ENCODE peak calls at places on chromosomes 3 and 15, in nine cellular contexts. W is stomach, F is vagina, S is upper lobe of left lung, N is breast epithelium, Y is K562, A is transverse colon, X is endothelial cell of umbilical vein, Z is spleen. V is an unnamed sample. For H3K4me1, the result is how much of the 10 kb centered on the place peaks cover.

GRCh38 chr15:52112203-52112750 is 298 bp downstream of the BCL2L10 start:
- DNase-seq in W (peak), F (no peak), S (peak), N (peak), Y (no peak), A (peak), X (peak), Z (peak), V (no peak)

GRCh38 chr15:28023933-28024888 is 74.9 kb downstream of the OCA2 start:
- DNase-seq in W (no peak), F (no peak), S (no peak), N (no peak), Y (no peak), A (no peak), X (no peak), Z (no peak), V (no peak)

GRCh38 chr3:126521122-126521891 is 2.6 kb upstream of the CHST13 start:
- DNase-seq in W (no peak), F (no peak), S (no peak), N (no peak), Y (no peak), A (no peak), X (no peak), Z (peak), V (peak)

GRCh38 chr15:69735126-69735525 is 282.5 kb downstream of the RPLP1 start:
- DNase-seq in W (no peak), F (no peak), S (no peak), N (no peak), Y (no peak), A (no peak), X (no peak), Z (no peak), V (no peak)

GRCh38 chr15:99249270-99249817 is at the start of gene TTC23:
- DNase-seq in W (no peak), F (no peak), S (peak), N (peak), Y (peak), A (peak), X (peak), Z (no peak), V (no peak)

GRCh38 chr15:28979208-28979891 is 93.6 kb downstream of the APBA2 start:
- DNase-seq in W (no peak), F (no peak), S (no peak), N (peak), Y (no peak), A (no peak), X (no peak), Z (peak), V (no peak)

GRCh38 chr3:10376353-10376752 is 55.4 kb upstream of the SEC13 start:
- DNase-seq in W (no peak), F (no peak), S (no peak), N (no peak), Y (no peak), A (no peak), X (no peak), Z (peak), V (no peak)

GRCh38 chr3:150286390-150287147 is 121.5 kb upstream of the TSC22D2 start:
- DNase-seq in W (no peak), F (no peak), S (no peak), N (no peak), Y (peak), A (no peak), X (peak), Z (no peak), V (no peak)

GRCh38 chr15:60660290-60661051 is 181.5 kb upstream of the ICE2 start:
- DNase-seq in W (no peak), F (no peak), S (no peak), N (no peak), Y (no peak), A (no peak), X (peak), Z (no peak), V (no peak)

GRCh38 chr15:81163961-81164800 is 30.1 kb downstream of the CFAP161 start:
- DNase-seq in W (no peak), F (no peak), S (no peak), N (no peak), Y (peak), A (no peak), X (no peak), Z (no peak), V (no peak)

GRCh38 chr3:167110906-167111305 is 269.2 kb downstream of the ZBBX start:
- DNase-seq in W (no peak), F (no peak), S (no peak), N (no peak), Y (no peak), A (no peak), X (no peak), Z (no peak), V (no peak)

GRCh38 chr15:63367900-63368299 is 13.7 kb downstream of the CA12 start:
- DNase-seq in W (no peak), F (no peak), S (no peak), N (no peak), Y (no peak), A (no peak), X (no peak), Z (no peak), V (no peak)

GRCh38 chr3:153162513-153163348 is 705 bp downstream of the RAP2B start:
- DNase-seq in W (peak), F (no peak), S (peak), N (peak), Y (peak), A (peak), X (peak), Z (peak), V (peak)

GRCh38 chr3:153164009-153164550 is 2.1 kb downstream of the RAP2B start:
- DNase-seq in W (no peak), F (no peak), S (no peak), N (no peak), Y (no peak), A (no peak), X (peak), Z (no peak), V (no peak)

GRCh38 chr3:153165211-153165815 is 3.3 kb downstream of the RAP2B start:
- DNase-seq in W (no peak), F (no peak), S (no peak), N (no peak), Y (no peak), A (no peak), X (peak), Z (no peak), V (no peak)

GRCh38 chr3:153161714-153162512 is at the start of gene RAP2B:
- DNase-seq in W (peak), F (no peak), S (peak), N (peak), Y (peak), A (peak), X (peak), Z (peak), V (peak)

GRCh38 chr3:153163349-153164008 is 1.5 kb downstream of the RAP2B start:
- DNase-seq in W (no peak), F (no peak), S (no peak), N (no peak), Y (peak), A (no peak), X (peak), Z (no peak), V (no peak)
- TF ChIP-seq POLR2AphosphoS5 in W (no peak), F (peak), S (no peak), N (no peak), Y (no peak), A (no peak), X (peak), Z (peak), V (no peak)

GRCh38 chr3:152621967-152622812 is 212.7 kb upstream of the P2RY1 start:
- DNase-seq in W (no peak), F (no peak), S (no peak), N (no peak), Y (no peak), A (no peak), X (no peak), Z (no peak), V (no peak)

GRCh38 chr3:152620395-152620794 is 214.5 kb upstream of the P2RY1 start:
- DNase-seq in W (no peak), F (no peak), S (no peak), N (peak), Y (no peak), A (no peak), X (no peak), Z (no peak), V (no peak)

GRCh38 chr3:152621006-152621868 is 213.7 kb upstream of the P2RY1 start:
- DNase-seq in W (no peak), F (no peak), S (no peak), N (no peak), Y (no peak), A (no peak), X (no peak), Z (no peak), V (no peak)

GRCh38 chr3:152622813-152623167 is 212.1 kb upstream of the P2RY1 start:
- DNase-seq in W (no peak), F (no peak), S (no peak), N (no peak), Y (no peak), A (no peak), X (no peak), Z (no peak), V (no peak)

GRCh38 chr3:152623286-152623685 is 211.6 kb upstream of the P2RY1 start:
- DNase-seq in W (no peak), F (no peak), S (no peak), N (no peak), Y (no peak), A (no peak), X (no peak), Z (no peak), V (no peak)
- H3K4me1 ChIP-seq in W (under half), F (under half), S (under half), N (under half), Y (under half), A (under half), X (under half), Z (under half), V (under half)

GRCh38 chr3:47961815-47962606 is 54.2 kb downstream of the MAP4 start:
- DNase-seq in W (no peak), F (no peak), S (no peak), N (peak), Y (peak), A (no peak), X (no peak), Z (no peak), V (no peak)
- TF ChIP-seq POLR2AphosphoS5 in W (no peak), F (no peak), S (no peak), N (no peak), Y (no peak), A (no peak), X (no peak), Z (no peak), V (no peak)

GRCh38 chr15:79896131-79896633 is 632 bp downstream of the MTHFS start:
- DNase-seq in W (no peak), F (no peak), S (no peak), N (no peak), Y (no peak), A (no peak), X (no peak), Z (no peak), V (no peak)
- H3K4me1 ChIP-seq in W (under half), F (under half), S (under half), N (under half), Y (under half), A (under half), X (under half), Z (under half), V (under half)

GRCh38 chr3:187454416-187454815 is 86.2 kb downstream of the RTP4 start:
- DNase-seq in W (no peak), F (no peak), S (no peak), N (no peak), Y (no peak), A (no peak), X (no peak), Z (no peak), V (no peak)

GRCh38 chr3:187456268-187456667 is 88.1 kb downstream of the RTP4 start:
- DNase-seq in W (peak), F (no peak), S (no peak), N (peak), Y (no peak), A (no peak), X (no peak), Z (no peak), V (peak)

DNA sequence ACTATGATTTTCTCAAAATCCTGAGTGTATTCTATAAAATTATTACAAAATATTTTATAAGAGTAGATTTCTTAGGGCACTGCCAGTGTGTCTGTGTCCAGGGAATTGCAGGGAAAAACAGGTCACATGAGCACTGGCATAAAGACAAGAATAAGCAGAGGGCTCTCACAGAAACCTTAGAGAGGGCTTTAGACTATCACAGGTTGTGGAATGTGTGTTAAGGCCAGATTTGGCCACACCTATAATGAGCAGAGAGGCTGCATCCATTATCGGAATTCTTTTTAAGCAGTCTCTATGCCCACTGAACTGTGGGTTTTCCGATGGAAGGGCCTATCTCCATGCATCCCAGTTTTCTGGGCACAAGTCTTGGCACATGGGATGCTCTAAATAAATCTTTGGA is 90.2 kb downstream of the RTP4 start:
- DNase-seq in W (no peak), F (no peak), S (no peak), N (no peak), Y (no peak), A (no peak), X (no peak), Z (no peak), V (no peak)
- TF ChIP-seq POLR2AphosphoS5 in W (no peak), F (no peak), S (no peak), N (no peak), Y (no peak), A (no peak), X (no peak), Z (no peak), V (no peak)

DNA sequence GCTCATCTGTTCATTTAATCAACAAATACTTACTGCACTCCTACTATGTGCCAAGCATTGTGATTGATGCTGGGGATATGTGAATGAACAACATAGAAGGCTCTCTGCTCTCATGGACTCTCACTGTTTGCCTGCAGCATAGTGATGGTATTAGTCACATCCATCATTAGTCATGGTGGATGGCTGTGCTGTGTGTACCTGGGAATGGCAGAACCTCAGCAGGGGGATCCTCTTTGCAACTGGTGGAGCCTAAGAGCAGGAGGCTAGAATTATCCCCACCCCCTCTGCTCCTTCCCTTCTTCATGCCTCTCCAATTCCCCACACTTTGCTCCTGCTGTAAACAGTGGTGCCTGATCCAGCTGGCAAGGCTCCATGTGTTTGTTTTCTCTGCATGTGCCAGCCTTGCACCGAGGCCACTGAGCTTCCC is 20.5 kb downstream of the BOC start:
- DNase-seq in W (no peak), F (no peak), S (no peak), N (peak), Y (no peak), A (no peak), X (peak), Z (no peak), V (no peak)
- H3K4me1 ChIP-seq in W (under half), F (half or more), S (under half), N (under half), Y (under half), A (under half), X (under half), Z (under half), V (half or more)

GRCh38 chr15:66155065-66155464 is 98.5 kb downstream of the MEGF11 start:
- DNase-seq in W (no peak), F (no peak), S (no peak), N (no peak), Y (no peak), A (no peak), X (no peak), Z (no peak), V (no peak)

GRCh38 chr15:66151809-66152208 is 101.7 kb downstream of the MEGF11 start:
- DNase-seq in W (peak), F (no peak), S (no peak), N (no peak), Y (no peak), A (peak), X (no peak), Z (peak), V (no peak)

GRCh38 chr15:66154581-66154980 is 99.0 kb downstream of the MEGF11 start:
- DNase-seq in W (no peak), F (no peak), S (no peak), N (no peak), Y (no peak), A (no peak), X (no peak), Z (no peak), V (no peak)

GRCh38 chr15:66152650-66153049 is 100.9 kb downstream of the MEGF11 start:
- DNase-seq in W (no peak), F (no peak), S (no peak), N (no peak), Y (no peak), A (no peak), X (no peak), Z (no peak), V (no peak)

GRCh38 chr15:66153549-66154415 is 99.8 kb downstream of the MEGF11 start:
- DNase-seq in W (no peak), F (no peak), S (no peak), N (no peak), Y (no peak), A (no peak), X (no peak), Z (no peak), V (no peak)
- TF ChIP-seq POLR2AphosphoS5 in W (no peak), F (no peak), S (no peak), N (no peak), Y (no peak), A (no peak), X (no peak), Z (no peak), V (no peak)